ENCODE peak calls at places on chromosomes 16 and 17, in five cellular contexts. I is neuronal stem cell, G is IMR-90, B is H1, S is mesenchymal stem cell. R is an unnamed sample.

GRCh38 chr17:48951572-48951971 is 6.9 kb upstream of the SNF8 start:
- DNase-seq in I (no peak), G (no peak), B (no peak), S (no peak), R (no peak)

GRCh38 chr16:88652763-88653065 is 1.9 kb upstream of the CYBA start:
- DNase-seq in I (no peak), G (no peak), B (no peak), S (no peak), R (no peak)

GRCh38 chr16:65123846-65124513 is 2.1 kb upstream of the CDH11 start:
- DNase-seq in I (no peak), G (peak), B (no peak), S (peak), R (no peak)

GRCh38 chr17:34639706-34640425 is 60.5 kb downstream of the TMEM132E start:
- DNase-seq in I (no peak), G (no peak), B (no peak), S (no peak), R (no peak)

GRCh38 chr17:8822401-8823035 is 23.4 kb upstream of the MFSD6L start:
- DNase-seq in I (no peak), G (no peak), B (no peak), S (no peak), R (no peak)

GRCh38 chr16:2692948-2693651 is 10.8 kb downstream of the KCTD5 start:
- DNase-seq in I (no peak), G (peak), B (no peak), S (peak), R (peak)

GRCh38 chr16:53827741-53828140 is 123.8 kb downstream of the FTO start:
- DNase-seq in I (peak), G (no peak), B (no peak), S (no peak), R (no peak)

GRCh38 chr17:27396941-27397340 is 59.3 kb upstream of the KSR1 start:
- DNase-seq in I (no peak), G (peak), B (no peak), S (peak), R (no peak)

GRCh38 chr17:81365601-81366585 is 29.4 kb upstream of the BAHCC1 start:
- DNase-seq in I (no peak), G (peak), B (no peak), S (no peak), R (peak)

GRCh38 chr16:78105517-78105916 is 6.1 kb downstream of the WWOX start:
- DNase-seq in I (no peak), G (no peak), B (no peak), S (peak), R (no peak)

GRCh38 chr17:38554430-38555350 is 51.1 kb downstream of the SRCIN1 start:
- DNase-seq in I (no peak), G (peak), B (no peak), S (no peak), R (no peak)

GRCh38 chr16:4373356-4373908 is 1.8 kb downstream of the VASN start:
- DNase-seq in I (no peak), G (no peak), B (no peak), S (no peak), R (no peak)

GRCh38 chr17:65634533-65634932 is 73.1 kb upstream of the AXIN2 start:
- DNase-seq in I (no peak), G (no peak), B (no peak), S (no peak), R (no peak)

GRCh38 chr17:53949473-53950090 is 126.9 kb downstream of the KIF2B start:
- DNase-seq in I (no peak), G (no peak), B (no peak), S (no peak), R (no peak)

GRCh38 chr17:81806461-81807209 is 2.7 kb downstream of the GCGR start:
- DNase-seq in I (no peak), G (no peak), B (no peak), S (no peak), R (no peak)

GRCh38 chr17:4220655-4221054 is 43.1 kb downstream of the ANKFY1 start:
- DNase-seq in I (no peak), G (peak), B (no peak), S (peak), R (no peak)

GRCh38 chr17:66548158-66548557 is 245.7 kb downstream of the PRKCA start:
- DNase-seq in I (no peak), G (no peak), B (no peak), S (peak), R (no peak)

GRCh38 chr16:71610936-71611871 is 14.8 kb upstream of the MARVELD3 start:
- DNase-seq in I (peak), G (peak), B (peak), S (peak), R (peak)

GRCh38 chr16:10296956-10297340 is 88.9 kb upstream of the ATF7IP2 start:
- DNase-seq in I (no peak), G (no peak), B (no peak), S (no peak), R (no peak)

GRCh38 chr16:50303605-50304466 is 37.5 kb downstream of the ADCY7 start:
- DNase-seq in I (no peak), G (peak), B (no peak), S (peak), R (peak)

GRCh38 chr16:17483266-17483864 is 12.6 kb upstream of the XYLT1 start:
- DNase-seq in I (no peak), G (no peak), B (no peak), S (no peak), R (no peak)
- H4K91ac ChIP-seq in I (no peak), G (no peak), B (no peak), S (no peak), R (no peak)

DNA sequence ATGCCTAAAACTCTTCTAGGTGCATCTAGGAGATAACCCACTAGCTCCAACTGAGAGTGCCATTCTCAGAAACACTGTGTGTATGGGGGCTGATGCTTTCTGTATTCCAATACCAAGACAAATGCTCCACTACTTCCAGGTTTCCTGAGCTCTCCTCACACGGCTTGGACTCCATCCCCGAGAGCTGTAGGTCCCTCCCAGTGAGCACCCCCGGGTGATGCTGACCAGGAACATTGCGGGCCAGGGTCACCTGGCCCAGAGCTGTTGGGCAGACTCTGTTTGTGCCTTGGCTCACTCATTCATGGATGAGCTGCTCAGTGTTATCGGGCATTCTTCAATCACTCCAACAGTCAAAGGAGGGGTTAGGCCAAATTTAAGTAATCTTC is 7.0 kb downstream of the CUEDC1 start:
- DNase-seq in I (no peak), G (no peak), B (no peak), S (peak), R (no peak)
- H4K91ac ChIP-seq in I (no peak), G (peak), B (no peak), S (peak), R (no peak)

GRCh38 chr16:23310217-23310616 is 8.1 kb downstream of the SCNN1B start:
- DNase-seq in I (no peak), G (no peak), B (no peak), S (no peak), R (no peak)
- H4K91ac ChIP-seq in I (no peak), G (no peak), B (no peak), S (no peak), R (no peak)

GRCh38 chr17:2063306-2064146 is 8.6 kb downstream of the HIC1 start:
- DNase-seq in I (no peak), G (peak), B (no peak), S (peak), R (no peak)
- H4K91ac ChIP-seq in I (no peak), G (peak), B (no peak), S (peak), R (no peak)

R was measured in H9.